ENCODE peak calls at places on chromosomes 4 and X, in four cellular contexts. G is transverse colon, T is heart left ventricle, K is testis. Y is an unnamed sample.

GRCh38 chr4:174873931-174874330 is 44.2 kb upstream of the ADAM29 start:
- DNase-seq in G (no peak), T (no peak), K (peak; percentile 14), Y (peak; percentile 16)

GRCh38 chrX:16699389-16699788 is 13.1 kb downstream of the CTPS2 start:
- DNase-seq in G (no peak), T (no peak), K (no peak), Y (no peak)

GRCh38 chrX:133776072-133776471 is 209.3 kb downstream of the GPC3 start:
- DNase-seq in G (peak; percentile 9), T (no peak), K (peak; percentile 49), Y (peak; percentile 21)

GRCh38 chr4:184792334-184792733 is 33.4 kb downstream of the ACSL1 start:
- DNase-seq in G (no peak), T (no peak), K (no peak), Y (no peak)

GRCh38 chr4:20044502-20044911 is 207.2 kb upstream of the SLIT2 start:
- DNase-seq in G (no peak), T (no peak), K (no peak), Y (no peak)

GRCh38 chrX:108347800-108348199 is 90.4 kb downstream of the COL4A6 start:
- DNase-seq in G (no peak), T (no peak), K (no peak), Y (no peak)

GRCh38 chr4:8019396-8020365 is 80.0 kb upstream of the AFAP1 start:
- DNase-seq in G (peak; percentile 80), T (no peak), K (no peak), Y (no peak)

GRCh38 chr4:18935956-18936355 is 914.4 kb upstream of the LCORL start:
- DNase-seq in G (no peak), T (no peak), K (no peak), Y (no peak)

GRCh38 chr4:185566972-185567749 is 31.9 kb upstream of the PDLIM3 start:
- DNase-seq in G (no peak), T (peak; percentile 80), K (peak; percentile 74), Y (no peak)

GRCh38 chr4:47510506-47511143 is 25.6 kb downstream of the ATP10D start:
- DNase-seq in G (no peak), T (no peak), K (no peak), Y (no peak)

GRCh38 chr4:10715696-10716095 is 31.1 kb upstream of the CLNK start:
- DNase-seq in G (no peak), T (no peak), K (no peak), Y (no peak)

GRCh38 chr4:87304659-87305277 is 17.9 kb downstream of the HSD17B13 start:
- DNase-seq in G (no peak), T (no peak), K (no peak), Y (no peak)

GRCh38 chr4:24278693-24279092 is 305.7 kb downstream of the DHX15 start:
- DNase-seq in G (no peak), T (no peak), K (no peak), Y (no peak)

GRCh38 chr4:110630621-110631402 is 7.9 kb upstream of the PITX2 start:
- DNase-seq in G (no peak), T (no peak), K (no peak), Y (no peak)

GRCh38 chr4:77240469-77241066 is 83.6 kb downstream of the CCNG2 start:
- DNase-seq in G (peak; percentile 62), T (peak; percentile 47), K (peak; percentile 64), Y (peak; percentile 65)

GRCh38 chr4:182922551-182923284 is 5.5 kb upstream of the DCTD start:
- DNase-seq in G (no peak), T (no peak), K (no peak), Y (no peak)

GRCh38 chr4:102076622-102077021 is 268.7 kb downstream of the SLC39A8 start:
- DNase-seq in G (no peak), T (no peak), K (no peak), Y (no peak)

GRCh38 chr4:48960988-48961635 is 25.0 kb upstream of the CWH43 start:
- DNase-seq in G (no peak), T (no peak), K (no peak), Y (no peak)

GRCh38 chrX:107827137-107827831 is 1.6 kb downstream of the MID2 start:
- DNase-seq in G (no peak), T (no peak), K (no peak), Y (no peak)

GRCh38 chr4:84750260-84750955 is 167.5 kb downstream of the CDS1 start:
- DNase-seq in G (no peak), T (no peak), K (no peak), Y (peak; percentile 66)

GRCh38 chr4:136651278-136651667 is 881.0 kb downstream of the PCDH18 start:
- DNase-seq in G (no peak), T (no peak), K (no peak), Y (no peak)

GRCh38 chr4:24210332-24210902 is 320.6 kb upstream of the PPARGC1A start:
- DNase-seq in G (peak; percentile 8), T (peak; percentile 33), K (no peak), Y (no peak)

GRCh38 chr4:47278631-47279030 is 184.9 kb downstream of the COMMD8 start:
- DNase-seq in G (no peak), T (no peak), K (no peak), Y (no peak)

DNA sequence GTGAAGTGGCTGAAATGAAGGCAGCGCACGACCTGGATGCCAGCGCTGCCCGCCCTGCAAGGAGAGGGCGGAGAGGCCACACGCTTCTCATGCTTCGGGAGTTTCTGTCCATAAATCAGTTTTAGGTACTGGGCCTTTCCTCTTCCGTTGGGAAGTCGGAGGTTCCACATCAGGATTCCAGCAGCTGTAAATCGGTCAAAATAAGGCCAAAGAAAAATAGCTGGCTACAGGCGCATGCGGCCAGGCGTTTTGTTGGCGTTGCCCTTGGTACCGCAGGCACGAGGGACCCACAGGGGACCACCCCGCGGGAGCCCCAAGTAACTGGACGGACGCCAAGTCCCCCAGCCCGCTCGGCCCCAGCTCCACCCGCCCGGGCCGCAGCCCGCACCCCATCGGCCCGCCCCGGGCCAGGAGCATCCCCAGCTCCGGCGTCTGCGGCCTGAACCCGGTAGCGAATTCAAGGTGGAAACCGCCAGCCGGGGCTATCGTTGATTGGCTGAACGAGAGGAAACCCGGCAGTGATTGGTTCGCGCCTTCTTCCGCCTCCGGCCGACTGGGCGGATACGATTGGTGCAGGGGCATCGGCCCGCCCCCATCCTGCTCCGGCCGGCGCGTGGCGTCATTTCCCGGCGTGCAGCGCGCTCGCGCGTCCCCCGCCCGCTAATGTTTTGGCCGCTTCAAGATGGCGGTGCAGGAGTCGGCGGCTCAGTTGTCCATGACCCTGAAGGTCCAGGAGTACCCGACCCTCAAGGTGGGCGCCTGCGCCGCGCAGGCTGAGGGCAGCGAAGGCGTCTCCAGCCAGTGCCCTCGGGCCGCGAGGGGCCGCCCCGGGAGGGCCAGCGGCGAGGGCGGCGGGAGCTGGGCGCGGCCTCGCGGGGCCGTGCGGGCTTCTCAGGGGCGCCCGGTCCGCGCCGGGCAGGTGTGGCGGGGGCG is at the start of gene MAEA:
- DNase-seq in G (peak; percentile 98), T (peak; percentile 98), K (peak; percentile 97), Y (peak; percentile 99)
- TF ChIP-seq POLR2A in G (peak; percentile 84), T (no peak), K (peak; percentile 25), Y (peak; percentile 97)

DNA sequence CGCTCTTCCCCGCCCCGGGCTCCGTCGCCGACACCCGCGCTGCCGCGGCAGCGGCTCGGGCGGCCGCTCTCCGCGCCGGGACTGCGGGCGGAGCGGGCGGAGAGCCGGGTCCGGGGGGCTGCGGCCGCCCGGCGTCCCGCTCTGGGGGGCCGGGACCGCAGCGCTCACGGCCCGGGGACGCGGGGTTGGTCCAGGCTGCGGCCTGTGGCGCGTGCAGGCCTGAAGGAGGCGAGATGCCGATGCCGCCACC is 492 bp downstream of the GALNT7 start:
- DNase-seq in G (no peak), T (peak; percentile 41), K (no peak), Y (no peak)
- TF ChIP-seq POLR2A in G (no peak), T (no peak), K (no peak), Y (no peak)

DNA sequence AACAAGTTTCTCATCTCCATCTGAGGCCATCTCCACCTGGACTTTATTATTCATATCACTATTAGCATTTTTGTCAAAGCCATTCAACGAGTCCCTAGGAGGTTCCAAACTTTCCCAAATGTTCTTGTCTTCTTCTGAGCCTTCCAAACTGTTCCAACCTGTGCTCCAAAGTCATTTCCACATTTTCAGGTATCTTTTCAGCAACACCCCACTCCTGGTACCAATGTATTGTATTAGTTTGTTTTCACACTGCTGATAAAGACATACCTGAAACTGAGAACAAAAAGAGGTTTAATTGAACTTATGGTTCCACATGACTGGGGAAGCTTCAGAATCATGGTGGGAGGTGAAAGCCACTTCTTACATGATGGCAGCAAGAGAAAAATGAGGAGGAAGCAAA is 385.4 kb upstream of the GATB start:
- DNase-seq in G (no peak), T (no peak), K (no peak), Y (no peak)
- TF ChIP-seq POLR2A in G (no peak), T (no peak), K (no peak), Y (no peak)

GRCh38 chr4:146960634-146961033 is 15.0 kb upstream of the TTC29 start:
- DNase-seq in G (no peak), T (no peak), K (no peak), Y (no peak)
- TF ChIP-seq POLR2A in G (no peak), T (no peak), K (no peak), Y (no peak)